ENCODE peak calls at places on chromosomes 13 and 19, in six cellular contexts. D is iris pigment epithelial cell; A is stimulated activated CD4-positive, alpha-beta T cell treated with anti-CD3 and anti-CD28 coated beads, Interleukin-1b, Interleukin-23, amount 100 ng/mL, for 24 hours; T is RWPE1; E is left kidney; V is NCI-H510A. B is an unnamed sample.

GRCh38 chr13:106393776-106394175 is 141.7 kb downstream of the EFNB2 start:
- DNase-seq in D (no peak), A (no peak), T (peak), E (no peak), V (no peak), B (no peak)

GRCh38 chr13:20721454-20722357 is 18.2 kb downstream of the IL17D start:
- DNase-seq in D (peak), A (no peak), T (peak), E (peak), V (no peak), B (no peak)

GRCh38 chr13:50676602-50677001 is 166.9 kb downstream of the DLEU7 start:
- DNase-seq in D (peak), A (no peak), T (no peak), E (no peak), V (no peak), B (no peak)

GRCh38 chr19:7869453-7869909 is 4.7 kb downstream of the PRR36 start:
- DNase-seq in D (peak), A (peak), T (peak), E (peak), V (no peak), B (no peak)

GRCh38 chr13:44819762-44820161 is 169.5 kb downstream of the NUFIP1 start:
- DNase-seq in D (peak), A (no peak), T (no peak), E (no peak), V (no peak), B (no peak)

GRCh38 chr13:30880756-30881155 is 25.3 kb upstream of the MEDAG start:
- DNase-seq in D (peak), A (no peak), T (peak), E (no peak), V (no peak), B (no peak)

GRCh38 chr13:80814541-80814940 is 473.6 kb upstream of the SPRY2 start:
- DNase-seq in D (peak), A (no peak), T (no peak), E (no peak), V (no peak), B (no peak)

GRCh38 chr19:39130337-39131254 is 5.0 kb downstream of the PAK4 start:
- DNase-seq in D (no peak), A (no peak), T (no peak), E (no peak), V (no peak), B (no peak)

GRCh38 chr13:107466326-107466725 is 749.0 kb downstream of the LIG4 start:
- DNase-seq in D (peak), A (no peak), T (peak), E (no peak), V (no peak), B (no peak)

GRCh38 chr13:79628463-79628862 is 147.5 kb downstream of the NDFIP2 start:
- DNase-seq in D (no peak), A (no peak), T (no peak), E (peak), V (no peak), B (no peak)

GRCh38 chr19:15464394-15465385 is at the start of gene RASAL3:
- DNase-seq in D (peak), A (no peak), T (no peak), E (no peak), V (no peak), B (no peak)

GRCh38 chr19:51016798-51017683 is 2.5 kb downstream of the KLK10 start:
- DNase-seq in D (peak), A (peak), T (peak), E (peak), V (no peak), B (peak)

GRCh38 chr13:20679879-20680278 is 23.6 kb upstream of the IL17D start:
- DNase-seq in D (no peak), A (no peak), T (no peak), E (no peak), V (no peak), B (no peak)

GRCh38 chr19:30817965-30818364 is 445.8 kb downstream of the ZNF536 start:
- DNase-seq in D (no peak), A (no peak), T (no peak), E (no peak), V (no peak), B (no peak)

GRCh38 chr19:38028913-38029565 is 122.0 kb downstream of the SIPA1L3 start:
- DNase-seq in D (no peak), A (no peak), T (no peak), E (no peak), V (no peak), B (no peak)

GRCh38 chr19:50520822-50521465 is 7.2 kb upstream of the ASPDH start:
- DNase-seq in D (no peak), A (no peak), T (no peak), E (no peak), V (no peak), B (no peak)

GRCh38 chr13:40812724-40813445 is 23.5 kb downstream of the SLC25A15 start:
- DNase-seq in D (peak), A (no peak), T (peak), E (no peak), V (no peak), B (no peak)

GRCh38 chr19:53696951-53697350 is 65.2 kb downstream of the DPRX start:
- DNase-seq in D (peak), A (no peak), T (no peak), E (no peak), V (no peak), B (no peak)

GRCh38 chr13:107266657-107267056 is 698.7 kb upstream of the ARGLU1 start:
- DNase-seq in D (peak), A (no peak), T (no peak), E (no peak), V (peak), B (no peak)

GRCh38 chr19:10309423-10309822 is at the start of gene ZGLP1:
- DNase-seq in D (no peak), A (no peak), T (no peak), E (no peak), V (no peak), B (no peak)

GRCh38 chr19:37692956-37693660 is 26.5 kb downstream of the ZNF607 start:
- DNase-seq in D (no peak), A (no peak), T (no peak), E (no peak), V (no peak), B (no peak)

GRCh38 chr13:81116461-81117282 is 775.7 kb upstream of the SPRY2 start:
- DNase-seq in D (peak), A (no peak), T (no peak), E (no peak), V (no peak), B (no peak)

GRCh38 chr13:27338816-27339215 is 68.2 kb downstream of the RASL11A start:
- DNase-seq in D (no peak), A (no peak), T (no peak), E (peak), V (no peak), B (peak)

GRCh38 chr19:5697890-5698634 is 8.0 kb downstream of the RPL36 start:
- DNase-seq in D (no peak), A (no peak), T (no peak), E (no peak), V (no peak), B (no peak)

GRCh38 chr19:52535831-52536800 is 8.6 kb downstream of the ZNF808 start:
- DNase-seq in D (peak), A (peak), T (peak), E (peak), V (no peak), B (no peak)

GRCh38 chr19:29383696-29384095 is 142.1 kb upstream of the VSTM2B start:
- DNase-seq in D (no peak), A (no peak), T (no peak), E (no peak), V (no peak), B (no peak)

GRCh38 chr13:46132109-46132508 is 27.3 kb upstream of the CPB2 start:
- DNase-seq in D (no peak), A (no peak), T (no peak), E (no peak), V (no peak), B (no peak)

GRCh38 chr19:10402441-10403038 is 802 bp downstream of the CDC37 start:
- DNase-seq in D (peak), A (no peak), T (no peak), E (peak), V (no peak), B (no peak)

GRCh38 chr19:13051581-13052165 is 51.0 kb downstream of the LYL1 start:
- DNase-seq in D (peak), A (peak), T (peak), E (peak), V (peak), B (no peak)

GRCh38 chr13:49731766-49732165 is 40.5 kb upstream of the EBPL start:
- DNase-seq in D (peak), A (no peak), T (peak), E (no peak), V (no peak), B (no peak)

GRCh38 chr13:28237944-28238343 is 99.6 kb downstream of the PAN3 start:
- DNase-seq in D (no peak), A (no peak), T (no peak), E (no peak), V (no peak), B (no peak)

B was measured in HCT116.